ENCODE peak calls at places on chromosomes 3 and 15, in eight cellular contexts. One of them, this sample, is unnamed. For H3K4me1, the result is how much of the 10 kb centered on the place peaks cover.

GRCh38 chr15:67783303-67783702 is 42.0 kb upstream of the SKOR1 start:
- DNase-seq in mesenchymal stem cell: no peak
- DNase-seq in Peyer's patch: peak
- DNase-seq in fibroblast of lung: no peak
- DNase-seq in A549: no peak
- DNase-seq in cardiac muscle cell: no peak
- DNase-seq in ovary: no peak
- DNase-seq in mammary epithelial cell: no peak
- DNase-seq in this sample: no peak

GRCh38 chr3:151837057-151837456 is 23.1 kb downstream of the AADAC start:
- DNase-seq in mesenchymal stem cell: peak
- DNase-seq in ovary: no peak
- DNase-seq in fibroblast of lung: peak
- DNase-seq in A549: peak
- DNase-seq in mammary epithelial cell: peak
- DNase-seq in cardiac muscle cell: peak
- DNase-seq in Peyer's patch: no peak
- DNase-seq in this sample: no peak

GRCh38 chr3:186653079-186653710 is 12.6 kb upstream of the HRG start:
- DNase-seq in mesenchymal stem cell: no peak
- DNase-seq in mammary epithelial cell: no peak
- DNase-seq in ovary: no peak
- DNase-seq in A549: no peak
- DNase-seq in Peyer's patch: peak
- DNase-seq in cardiac muscle cell: no peak
- DNase-seq in fibroblast of lung: no peak
- DNase-seq in this sample: no peak

GRCh38 chr3:122100591-122101491 is 45.7 kb downstream of the CD86 start:
- DNase-seq in cardiac muscle cell: peak
- DNase-seq in mesenchymal stem cell: no peak
- DNase-seq in ovary: no peak
- DNase-seq in fibroblast of lung: no peak
- DNase-seq in Peyer's patch: no peak
- DNase-seq in mammary epithelial cell: no peak
- DNase-seq in A549: peak
- DNase-seq in this sample: no peak

GRCh38 chr3:47261301-47261700 is 21.3 kb downstream of the KIF9 start:
- DNase-seq in A549: no peak
- DNase-seq in Peyer's patch: no peak
- DNase-seq in fibroblast of lung: no peak
- DNase-seq in mammary epithelial cell: peak
- DNase-seq in cardiac muscle cell: no peak
- DNase-seq in ovary: no peak
- DNase-seq in mesenchymal stem cell: peak
- DNase-seq in this sample: no peak

GRCh38 chr3:40445062-40445461 is 12.1 kb upstream of the RPL14 start:
- DNase-seq in ovary: no peak
- DNase-seq in Peyer's patch: no peak
- DNase-seq in cardiac muscle cell: no peak
- DNase-seq in mammary epithelial cell: no peak
- DNase-seq in mesenchymal stem cell: no peak
- DNase-seq in A549: no peak
- DNase-seq in fibroblast of lung: no peak
- DNase-seq in this sample: no peak

GRCh38 chr15:101652783-101653430 is 726 bp upstream of the TM2D3 start:
- DNase-seq in cardiac muscle cell: no peak
- DNase-seq in mesenchymal stem cell: no peak
- DNase-seq in A549: no peak
- DNase-seq in fibroblast of lung: no peak
- DNase-seq in Peyer's patch: no peak
- DNase-seq in ovary: no peak
- DNase-seq in mammary epithelial cell: peak
- DNase-seq in this sample: no peak

GRCh38 chr15:65790692-65791334 is 1.3 kb downstream of the DENND4A start:
- DNase-seq in ovary: no peak
- DNase-seq in cardiac muscle cell: peak
- DNase-seq in A549: peak
- DNase-seq in mesenchymal stem cell: peak
- DNase-seq in fibroblast of lung: peak
- DNase-seq in Peyer's patch: no peak
- DNase-seq in mammary epithelial cell: no peak
- DNase-seq in this sample: no peak

GRCh38 chr15:58643996-58644395 is 105.5 kb downstream of the ADAM10 start:
- DNase-seq in fibroblast of lung: no peak
- DNase-seq in mammary epithelial cell: no peak
- DNase-seq in A549: no peak
- DNase-seq in cardiac muscle cell: peak
- DNase-seq in mesenchymal stem cell: no peak
- DNase-seq in Peyer's patch: no peak
- DNase-seq in ovary: no peak
- DNase-seq in this sample: no peak

GRCh38 chr3:71444028-71444860 is 139.3 kb downstream of the FOXP1 start:
- DNase-seq in Peyer's patch: peak
- DNase-seq in A549: no peak
- DNase-seq in cardiac muscle cell: peak
- DNase-seq in mesenchymal stem cell: peak
- DNase-seq in fibroblast of lung: peak
- DNase-seq in mammary epithelial cell: peak
- DNase-seq in ovary: no peak
- DNase-seq in this sample: no peak

GRCh38 chr15:62612771-62613170 is 429.8 kb upstream of the TPM1 start:
- DNase-seq in mesenchymal stem cell: no peak
- DNase-seq in A549: no peak
- DNase-seq in Peyer's patch: no peak
- DNase-seq in fibroblast of lung: no peak
- DNase-seq in ovary: no peak
- DNase-seq in mammary epithelial cell: no peak
- DNase-seq in cardiac muscle cell: no peak
- DNase-seq in this sample: no peak

GRCh38 chr3:76043746-76044145 is 258.4 kb upstream of the ZNF717 start:
- DNase-seq in ovary: no peak
- DNase-seq in fibroblast of lung: no peak
- DNase-seq in A549: no peak
- DNase-seq in mammary epithelial cell: no peak
- DNase-seq in mesenchymal stem cell: no peak
- DNase-seq in Peyer's patch: no peak
- DNase-seq in cardiac muscle cell: no peak
- DNase-seq in this sample: no peak

DNA sequence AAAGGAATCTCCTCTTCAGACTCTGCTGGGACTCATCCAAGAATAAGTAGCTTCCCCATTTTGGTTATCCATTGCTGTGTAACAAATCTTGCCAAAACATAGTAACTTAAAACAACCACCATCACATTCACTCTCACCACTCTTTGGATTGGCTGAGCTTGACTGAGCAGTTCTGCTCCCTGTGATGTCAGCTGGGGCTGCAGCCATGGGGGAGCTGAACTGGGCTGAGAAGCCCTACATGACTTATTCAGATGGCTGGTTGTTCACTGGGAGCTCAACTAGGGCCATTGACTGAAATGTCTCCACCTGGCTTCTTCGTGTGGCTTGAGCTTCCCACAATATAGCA is 36.9 kb upstream of the CDV3 start:
- DNase-seq in cardiac muscle cell: no peak
- DNase-seq in ovary: no peak
- DNase-seq in mammary epithelial cell: no peak
- DNase-seq in fibroblast of lung: no peak
- DNase-seq in A549: no peak
- DNase-seq in Peyer's patch: no peak
- DNase-seq in mesenchymal stem cell: no peak
- DNase-seq in this sample: no peak
- H3K27ac ChIP-seq in cardiac muscle cell: no peak
- H3K27ac ChIP-seq in ovary: no peak
- H3K27ac ChIP-seq in mammary epithelial cell: no peak
- H3K27ac ChIP-seq in fibroblast of lung: peak
- H3K27ac ChIP-seq in A549: peak
- H3K27ac ChIP-seq in Peyer's patch: no peak
- H3K27ac ChIP-seq in mesenchymal stem cell: no peak
- H3K27ac ChIP-seq in this sample: peak

DNA sequence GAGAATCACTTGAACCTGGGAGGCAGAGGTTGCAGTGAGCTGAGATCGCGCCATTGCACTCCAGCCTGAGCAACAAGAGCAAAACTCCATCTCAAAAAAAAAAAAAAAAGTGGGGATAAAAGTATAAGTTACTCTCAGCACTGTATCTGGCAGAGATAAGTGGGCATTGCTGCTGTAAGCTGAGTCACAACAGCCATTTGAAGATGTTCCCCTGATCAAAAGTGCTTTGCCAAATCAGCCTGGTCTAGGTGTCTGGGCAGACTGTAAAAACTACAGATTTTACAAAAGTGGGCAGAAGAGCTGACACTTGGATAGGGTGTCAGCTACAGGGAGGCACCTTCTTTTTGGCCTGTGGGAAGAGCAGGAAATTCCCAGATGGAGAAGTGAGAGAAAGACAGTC is 78.4 kb downstream of the TRAK1 start:
- DNase-seq in Peyer's patch: no peak
- DNase-seq in A549: no peak
- DNase-seq in fibroblast of lung: no peak
- DNase-seq in mesenchymal stem cell: no peak
- DNase-seq in cardiac muscle cell: no peak
- DNase-seq in mammary epithelial cell: no peak
- DNase-seq in ovary: no peak
- DNase-seq in this sample: no peak
- H3K4me1 ChIP-seq in Peyer's patch: under half
- H3K4me1 ChIP-seq in A549: under half
- H3K4me1 ChIP-seq in fibroblast of lung: under half
- H3K4me1 ChIP-seq in mesenchymal stem cell: under half
- H3K4me1 ChIP-seq in cardiac muscle cell: under half
- H3K4me1 ChIP-seq in mammary epithelial cell: under half
- H3K4me1 ChIP-seq in ovary: under half
- H3K4me1 ChIP-seq in this sample: half or more

DNA sequence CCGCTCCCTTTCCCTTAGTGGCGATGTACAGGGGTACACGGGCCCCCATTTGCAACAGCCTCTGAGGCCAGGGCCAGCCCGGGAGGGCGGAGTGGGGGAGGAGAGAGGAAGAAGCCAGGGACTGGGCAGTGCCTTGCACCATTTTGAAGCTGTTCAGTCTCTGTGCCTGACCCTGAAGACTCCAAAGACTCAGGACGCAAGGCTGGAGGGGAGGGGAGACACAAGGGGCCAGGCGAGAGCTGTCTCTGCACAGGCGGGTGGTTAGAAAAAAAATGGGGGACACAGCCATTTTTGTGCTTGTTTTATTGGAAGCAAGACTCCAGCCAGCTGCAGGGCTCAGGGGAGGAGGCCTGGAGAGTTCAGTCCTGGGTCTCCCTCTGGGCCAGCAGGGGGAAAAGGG is 1.6 kb downstream of the RPP25 start:
- DNase-seq in A549: no peak
- DNase-seq in mesenchymal stem cell: peak
- DNase-seq in mammary epithelial cell: no peak
- DNase-seq in Peyer's patch: no peak
- DNase-seq in fibroblast of lung: no peak
- DNase-seq in cardiac muscle cell: peak
- DNase-seq in ovary: peak
- DNase-seq in this sample: no peak
- H3K4me3 ChIP-seq in A549: peak
- H3K4me3 ChIP-seq in mesenchymal stem cell: peak
- H3K4me3 ChIP-seq in mammary epithelial cell: no peak
- H3K4me3 ChIP-seq in Peyer's patch: no peak
- H3K4me3 ChIP-seq in fibroblast of lung: no peak
- H3K4me3 ChIP-seq in cardiac muscle cell: peak
- H3K4me3 ChIP-seq in ovary: peak
- H3K4me3 ChIP-seq in this sample: peak

GRCh38 chr3:127158614-127159221 is 34.2 kb upstream of the PRR23E start:
- DNase-seq in mammary epithelial cell: peak
- DNase-seq in fibroblast of lung: peak
- DNase-seq in A549: peak
- DNase-seq in Peyer's patch: no peak
- DNase-seq in mesenchymal stem cell: peak
- DNase-seq in cardiac muscle cell: peak
- DNase-seq in ovary: no peak
- DNase-seq in this sample: no peak
- H3K27ac ChIP-seq in mammary epithelial cell: no peak
- H3K27ac ChIP-seq in fibroblast of lung: no peak
- H3K27ac ChIP-seq in A549: no peak
- H3K27ac ChIP-seq in Peyer's patch: no peak
- H3K27ac ChIP-seq in mesenchymal stem cell: no peak
- H3K27ac ChIP-seq in cardiac muscle cell: no peak
- H3K27ac ChIP-seq in ovary: no peak
- H3K27ac ChIP-seq in this sample: no peak

GRCh38 chr15:74615313-74616019 is at the start of gene CLK3:
- DNase-seq in cardiac muscle cell: peak
- DNase-seq in A549: peak
- DNase-seq in ovary: peak
- DNase-seq in mammary epithelial cell: peak
- DNase-seq in fibroblast of lung: peak
- DNase-seq in mesenchymal stem cell: peak
- DNase-seq in Peyer's patch: peak
- DNase-seq in this sample: peak
- H3K4me1 ChIP-seq in cardiac muscle cell: under half
- H3K4me1 ChIP-seq in A549: under half
- H3K4me1 ChIP-seq in ovary: under half
- H3K4me1 ChIP-seq in mammary epithelial cell: under half
- H3K4me1 ChIP-seq in fibroblast of lung: under half
- H3K4me1 ChIP-seq in mesenchymal stem cell: under half
- H3K4me1 ChIP-seq in Peyer's patch: under half
- H3K4me1 ChIP-seq in this sample: half or more

GRCh38 chr15:75650908-75651809 is 3.4 kb downstream of the SNX33 start:
- DNase-seq in fibroblast of lung: peak
- DNase-seq in cardiac muscle cell: peak
- DNase-seq in A549: no peak
- DNase-seq in Peyer's patch: no peak
- DNase-seq in mammary epithelial cell: no peak
- DNase-seq in mesenchymal stem cell: peak
- DNase-seq in ovary: peak
- DNase-seq in this sample: no peak

GRCh38 chr15:75651810-75652543 is 4.3 kb downstream of the SNX33 start:
- DNase-seq in cardiac muscle cell: no peak
- DNase-seq in mesenchymal stem cell: no peak
- DNase-seq in A549: no peak
- DNase-seq in fibroblast of lung: no peak
- DNase-seq in mammary epithelial cell: no peak
- DNase-seq in ovary: no peak
- DNase-seq in Peyer's patch: no peak
- DNase-seq in this sample: no peak

GRCh38 chr15:75648156-75649000 is 666 bp downstream of the SNX33 start:
- DNase-seq in mammary epithelial cell: peak
- DNase-seq in A549: peak
- DNase-seq in Peyer's patch: no peak
- DNase-seq in fibroblast of lung: peak
- DNase-seq in mesenchymal stem cell: peak
- DNase-seq in ovary: peak
- DNase-seq in cardiac muscle cell: peak
- DNase-seq in this sample: no peak

GRCh38 chr15:75649045-75649761 is 1.5 kb downstream of the SNX33 start:
- DNase-seq in ovary: no peak
- DNase-seq in fibroblast of lung: no peak
- DNase-seq in Peyer's patch: no peak
- DNase-seq in mammary epithelial cell: no peak
- DNase-seq in A549: no peak
- DNase-seq in cardiac muscle cell: no peak
- DNase-seq in mesenchymal stem cell: no peak
- DNase-seq in this sample: no peak

GRCh38 chr15:75649848-75650247 is 2.1 kb downstream of the SNX33 start:
- DNase-seq in A549: no peak
- DNase-seq in Peyer's patch: no peak
- DNase-seq in fibroblast of lung: no peak
- DNase-seq in ovary: no peak
- DNase-seq in cardiac muscle cell: no peak
- DNase-seq in mammary epithelial cell: no peak
- DNase-seq in mesenchymal stem cell: no peak
- DNase-seq in this sample: no peak
- H3K4me3 ChIP-seq in A549: no peak
- H3K4me3 ChIP-seq in Peyer's patch: no peak
- H3K4me3 ChIP-seq in fibroblast of lung: peak
- H3K4me3 ChIP-seq in ovary: no peak
- H3K4me3 ChIP-seq in cardiac muscle cell: no peak
- H3K4me3 ChIP-seq in mammary epithelial cell: peak
- H3K4me3 ChIP-seq in mesenchymal stem cell: peak
- H3K4me3 ChIP-seq in this sample: peak

This sample was measured in right atrium auricular region.